ENCODE peak calls at places on chromosome 10, in eight cellular contexts. One of them, this sample, is unnamed.

GRCh38 chr10:117886766-117887165 is 160.0 kb downstream of the RAB11FIP2 start:
- DNase-seq in neural crest cell: no peak
- DNase-seq in Peyer's patch: no peak
- DNase-seq in GM10248: no peak
- DNase-seq in osteocyte: no peak
- DNase-seq in fibroblast of pulmonary artery: no peak
- DNase-seq in astrocyte of the cerebellum: no peak
- DNase-seq in sigmoid colon: no peak
- DNase-seq in this sample: no peak

GRCh38 chr10:79001082-79001885 is 67.5 kb upstream of the ZMIZ1 start:
- DNase-seq in neural crest cell: no peak
- DNase-seq in Peyer's patch: no peak
- DNase-seq in GM10248: no peak
- DNase-seq in osteocyte: no peak
- DNase-seq in fibroblast of pulmonary artery: peak; percentile 53
- DNase-seq in astrocyte of the cerebellum: no peak
- DNase-seq in sigmoid colon: no peak
- DNase-seq in this sample: no peak

GRCh38 chr10:43437141-43437860 is 390 bp downstream of the ZNF487 start:
- DNase-seq in neural crest cell: no peak
- DNase-seq in Peyer's patch: no peak
- DNase-seq in GM10248: no peak
- DNase-seq in osteocyte: no peak
- DNase-seq in fibroblast of pulmonary artery: no peak
- DNase-seq in astrocyte of the cerebellum: no peak
- DNase-seq in sigmoid colon: no peak
- DNase-seq in this sample: no peak

GRCh38 chr10:11035318-11035920 is 17.7 kb downstream of the CELF2 start:
- DNase-seq in neural crest cell: no peak
- DNase-seq in Peyer's patch: no peak
- DNase-seq in GM10248: no peak
- DNase-seq in osteocyte: no peak
- DNase-seq in fibroblast of pulmonary artery: peak; percentile 90
- DNase-seq in astrocyte of the cerebellum: peak; percentile 59
- DNase-seq in sigmoid colon: peak; percentile 81
- DNase-seq in this sample: peak; percentile 20

GRCh38 chr10:11434323-11434722 is 177.1 kb downstream of the USP6NL start:
- DNase-seq in neural crest cell: no peak
- DNase-seq in Peyer's patch: no peak
- DNase-seq in GM10248: peak; percentile 66
- DNase-seq in osteocyte: no peak
- DNase-seq in fibroblast of pulmonary artery: peak; percentile 5
- DNase-seq in astrocyte of the cerebellum: no peak
- DNase-seq in sigmoid colon: no peak
- DNase-seq in this sample: no peak

GRCh38 chr10:68231106-68231901 is 609 bp downstream of the ATOH7 start:
- DNase-seq in neural crest cell: peak; percentile 70
- DNase-seq in Peyer's patch: no peak
- DNase-seq in GM10248: peak; percentile 87
- DNase-seq in osteocyte: peak; percentile 89
- DNase-seq in fibroblast of pulmonary artery: peak; percentile 60
- DNase-seq in astrocyte of the cerebellum: no peak
- DNase-seq in sigmoid colon: peak; percentile 82
- DNase-seq in this sample: peak; percentile 21

GRCh38 chr10:36636285-36636839 is 489.0 kb upstream of the ANKRD30A start:
- DNase-seq in neural crest cell: no peak
- DNase-seq in Peyer's patch: no peak
- DNase-seq in GM10248: no peak
- DNase-seq in osteocyte: no peak
- DNase-seq in fibroblast of pulmonary artery: no peak
- DNase-seq in astrocyte of the cerebellum: no peak
- DNase-seq in sigmoid colon: no peak
- DNase-seq in this sample: no peak

GRCh38 chr10:70267161-70267933 is 16.5 kb downstream of the NPFFR1 start:
- DNase-seq in neural crest cell: no peak
- DNase-seq in Peyer's patch: no peak
- DNase-seq in GM10248: no peak
- DNase-seq in osteocyte: no peak
- DNase-seq in fibroblast of pulmonary artery: peak; percentile 87
- DNase-seq in astrocyte of the cerebellum: peak; percentile 74
- DNase-seq in sigmoid colon: no peak
- DNase-seq in this sample: peak; percentile 94

GRCh38 chr10:78774999-78775711 is 293.6 kb upstream of the ZMIZ1 start:
- DNase-seq in neural crest cell: no peak
- DNase-seq in Peyer's patch: no peak
- DNase-seq in GM10248: no peak
- DNase-seq in osteocyte: no peak
- DNase-seq in fibroblast of pulmonary artery: no peak
- DNase-seq in astrocyte of the cerebellum: peak; percentile 55
- DNase-seq in sigmoid colon: no peak
- DNase-seq in this sample: no peak

GRCh38 chr10:80421369-80422220 is 13.2 kb downstream of the PRXL2A start:
- DNase-seq in neural crest cell: no peak
- DNase-seq in Peyer's patch: no peak
- DNase-seq in GM10248: peak; percentile 55
- DNase-seq in osteocyte: no peak
- DNase-seq in fibroblast of pulmonary artery: no peak
- DNase-seq in astrocyte of the cerebellum: no peak
- DNase-seq in sigmoid colon: no peak
- DNase-seq in this sample: no peak

GRCh38 chr10:25130911-25131310 is 43.9 kb upstream of the GPR158 start:
- DNase-seq in neural crest cell: no peak
- DNase-seq in Peyer's patch: no peak
- DNase-seq in GM10248: no peak
- DNase-seq in osteocyte: no peak
- DNase-seq in fibroblast of pulmonary artery: peak; percentile 64
- DNase-seq in astrocyte of the cerebellum: no peak
- DNase-seq in sigmoid colon: no peak
- DNase-seq in this sample: no peak

GRCh38 chr10:80599424-80599847 is 61.7 kb downstream of the SH2D4B start:
- DNase-seq in neural crest cell: peak; percentile 55
- DNase-seq in Peyer's patch: no peak
- DNase-seq in GM10248: peak; percentile 76
- DNase-seq in osteocyte: no peak
- DNase-seq in fibroblast of pulmonary artery: peak; percentile 62
- DNase-seq in astrocyte of the cerebellum: no peak
- DNase-seq in sigmoid colon: peak; percentile 48
- DNase-seq in this sample: no peak

GRCh38 chr10:50991496-50992355 is 82.6 kb upstream of the PRKG1 start:
- DNase-seq in neural crest cell: no peak
- DNase-seq in Peyer's patch: no peak
- DNase-seq in GM10248: no peak
- DNase-seq in osteocyte: no peak
- DNase-seq in fibroblast of pulmonary artery: peak; percentile 68
- DNase-seq in astrocyte of the cerebellum: no peak
- DNase-seq in sigmoid colon: peak; percentile 80
- DNase-seq in this sample: no peak

GRCh38 chr10:68647928-68648327 is 73.1 kb upstream of the CCAR1 start:
- DNase-seq in neural crest cell: no peak
- DNase-seq in Peyer's patch: no peak
- DNase-seq in GM10248: no peak
- DNase-seq in osteocyte: no peak
- DNase-seq in fibroblast of pulmonary artery: peak; percentile 70
- DNase-seq in astrocyte of the cerebellum: peak; percentile 74
- DNase-seq in sigmoid colon: no peak
- DNase-seq in this sample: peak; percentile 61

GRCh38 chr10:43404675-43405221 is 4.2 kb downstream of the HNRNPF start:
- DNase-seq in neural crest cell: no peak
- DNase-seq in Peyer's patch: no peak
- DNase-seq in GM10248: no peak
- DNase-seq in osteocyte: no peak
- DNase-seq in fibroblast of pulmonary artery: no peak
- DNase-seq in astrocyte of the cerebellum: no peak
- DNase-seq in sigmoid colon: no peak
- DNase-seq in this sample: no peak

GRCh38 chr10:76197293-76197692 is 765.9 kb downstream of the LRMDA start:
- DNase-seq in neural crest cell: no peak
- DNase-seq in Peyer's patch: no peak
- DNase-seq in GM10248: no peak
- DNase-seq in osteocyte: no peak
- DNase-seq in fibroblast of pulmonary artery: no peak
- DNase-seq in astrocyte of the cerebellum: no peak
- DNase-seq in sigmoid colon: no peak
- DNase-seq in this sample: no peak

GRCh38 chr10:30433286-30433778 is 652 bp upstream of the MAP3K8 start:
- DNase-seq in neural crest cell: peak; percentile 65
- DNase-seq in Peyer's patch: peak; percentile 69
- DNase-seq in GM10248: no peak
- DNase-seq in osteocyte: peak; percentile 89
- DNase-seq in fibroblast of pulmonary artery: peak; percentile 86
- DNase-seq in astrocyte of the cerebellum: no peak
- DNase-seq in sigmoid colon: peak; percentile 92
- DNase-seq in this sample: no peak

GRCh38 chr10:118955531-118956252 is 73.8 kb upstream of the NANOS1 start:
- DNase-seq in neural crest cell: no peak
- DNase-seq in Peyer's patch: no peak
- DNase-seq in GM10248: no peak
- DNase-seq in osteocyte: peak; percentile 23
- DNase-seq in fibroblast of pulmonary artery: no peak
- DNase-seq in astrocyte of the cerebellum: no peak
- DNase-seq in sigmoid colon: no peak
- DNase-seq in this sample: no peak
- TF ChIP-seq CTCF in neural crest cell: no peak
- TF ChIP-seq CTCF in Peyer's patch: no peak
- TF ChIP-seq CTCF in GM10248: no peak
- TF ChIP-seq CTCF in osteocyte: no peak
- TF ChIP-seq CTCF in fibroblast of pulmonary artery: no peak
- TF ChIP-seq CTCF in astrocyte of the cerebellum: no peak
- TF ChIP-seq CTCF in sigmoid colon: no peak
- TF ChIP-seq CTCF in this sample: no peak

DNA sequence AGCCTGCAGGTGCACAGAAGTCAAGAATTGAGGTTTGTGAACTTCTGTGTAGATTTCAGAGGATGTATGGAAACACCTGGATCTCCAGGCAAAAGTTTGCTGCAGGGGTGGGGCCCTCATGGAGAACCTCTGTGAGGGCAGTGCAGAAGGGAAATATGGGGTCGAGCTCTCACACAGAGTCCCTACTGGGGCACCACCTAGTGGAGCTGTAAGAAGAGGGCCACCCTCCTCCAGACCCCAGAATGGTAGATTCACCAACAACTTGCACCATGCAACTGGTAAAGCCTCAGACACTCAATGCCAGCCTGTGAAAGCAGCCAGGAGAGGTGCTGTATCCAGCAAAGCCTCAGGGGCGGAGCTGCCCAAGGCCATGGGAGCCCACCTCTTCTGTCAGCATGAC is 205.8 kb downstream of the CCSER2 start:
- DNase-seq in neural crest cell: no peak
- DNase-seq in Peyer's patch: no peak
- DNase-seq in GM10248: no peak
- DNase-seq in osteocyte: no peak
- DNase-seq in fibroblast of pulmonary artery: no peak
- DNase-seq in astrocyte of the cerebellum: no peak
- DNase-seq in sigmoid colon: no peak
- DNase-seq in this sample: no peak
- TF ChIP-seq CTCF in neural crest cell: no peak
- TF ChIP-seq CTCF in Peyer's patch: no peak
- TF ChIP-seq CTCF in GM10248: peak; percentile 34
- TF ChIP-seq CTCF in osteocyte: peak; percentile 8
- TF ChIP-seq CTCF in fibroblast of pulmonary artery: peak; percentile 23
- TF ChIP-seq CTCF in astrocyte of the cerebellum: no peak
- TF ChIP-seq CTCF in sigmoid colon: no peak
- TF ChIP-seq CTCF in this sample: no peak

DNA sequence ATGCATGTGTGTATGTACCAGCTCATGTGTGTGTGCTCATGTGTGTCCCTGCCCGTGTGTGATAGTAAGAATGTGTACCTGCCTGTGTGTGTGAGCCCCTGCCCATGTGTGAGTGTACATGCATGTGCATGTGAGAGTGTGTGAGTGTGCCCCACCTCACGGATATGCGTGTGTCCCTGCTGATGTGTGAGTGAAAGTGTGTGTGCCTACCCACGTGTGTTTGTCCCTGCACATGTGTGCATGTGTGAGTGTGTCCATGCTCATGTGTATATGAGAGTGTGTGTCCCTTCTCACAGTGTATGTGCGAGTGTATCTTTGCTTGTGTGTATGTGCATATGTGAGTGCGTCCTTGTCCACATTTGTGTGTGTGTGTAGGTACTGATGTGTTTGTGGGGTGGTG is 69.6 kb downstream of the CDH23 start:
- DNase-seq in neural crest cell: no peak
- DNase-seq in Peyer's patch: no peak
- DNase-seq in GM10248: no peak
- DNase-seq in osteocyte: no peak
- DNase-seq in fibroblast of pulmonary artery: no peak
- DNase-seq in astrocyte of the cerebellum: no peak
- DNase-seq in sigmoid colon: no peak
- DNase-seq in this sample: no peak
- TF ChIP-seq CTCF in neural crest cell: no peak
- TF ChIP-seq CTCF in Peyer's patch: no peak
- TF ChIP-seq CTCF in GM10248: no peak
- TF ChIP-seq CTCF in osteocyte: no peak
- TF ChIP-seq CTCF in fibroblast of pulmonary artery: no peak
- TF ChIP-seq CTCF in astrocyte of the cerebellum: no peak
- TF ChIP-seq CTCF in sigmoid colon: no peak
- TF ChIP-seq CTCF in this sample: no peak

GRCh38 chr10:102837230-102837721 is at the start of gene CYP17A1:
- DNase-seq in neural crest cell: no peak
- DNase-seq in Peyer's patch: no peak
- DNase-seq in GM10248: no peak
- DNase-seq in osteocyte: no peak
- DNase-seq in fibroblast of pulmonary artery: peak; percentile 57
- DNase-seq in astrocyte of the cerebellum: no peak
- DNase-seq in sigmoid colon: no peak
- DNase-seq in this sample: no peak

GRCh38 chr10:102832248-102832647 is 5.0 kb downstream of the CYP17A1 start:
- DNase-seq in neural crest cell: no peak
- DNase-seq in Peyer's patch: no peak
- DNase-seq in GM10248: no peak
- DNase-seq in osteocyte: no peak
- DNase-seq in fibroblast of pulmonary artery: no peak
- DNase-seq in astrocyte of the cerebellum: no peak
- DNase-seq in sigmoid colon: no peak
- DNase-seq in this sample: no peak

GRCh38 chr10:102832987-102833386 is 4.2 kb downstream of the CYP17A1 start:
- DNase-seq in neural crest cell: no peak
- DNase-seq in Peyer's patch: no peak
- DNase-seq in GM10248: no peak
- DNase-seq in osteocyte: no peak
- DNase-seq in fibroblast of pulmonary artery: no peak
- DNase-seq in astrocyte of the cerebellum: no peak
- DNase-seq in sigmoid colon: no peak
- DNase-seq in this sample: no peak

GRCh38 chr10:102834143-102834542 is 3.1 kb downstream of the CYP17A1 start:
- DNase-seq in neural crest cell: no peak
- DNase-seq in Peyer's patch: no peak
- DNase-seq in GM10248: no peak
- DNase-seq in osteocyte: no peak
- DNase-seq in fibroblast of pulmonary artery: no peak
- DNase-seq in astrocyte of the cerebellum: no peak
- DNase-seq in sigmoid colon: no peak
- DNase-seq in this sample: no peak

DNA sequence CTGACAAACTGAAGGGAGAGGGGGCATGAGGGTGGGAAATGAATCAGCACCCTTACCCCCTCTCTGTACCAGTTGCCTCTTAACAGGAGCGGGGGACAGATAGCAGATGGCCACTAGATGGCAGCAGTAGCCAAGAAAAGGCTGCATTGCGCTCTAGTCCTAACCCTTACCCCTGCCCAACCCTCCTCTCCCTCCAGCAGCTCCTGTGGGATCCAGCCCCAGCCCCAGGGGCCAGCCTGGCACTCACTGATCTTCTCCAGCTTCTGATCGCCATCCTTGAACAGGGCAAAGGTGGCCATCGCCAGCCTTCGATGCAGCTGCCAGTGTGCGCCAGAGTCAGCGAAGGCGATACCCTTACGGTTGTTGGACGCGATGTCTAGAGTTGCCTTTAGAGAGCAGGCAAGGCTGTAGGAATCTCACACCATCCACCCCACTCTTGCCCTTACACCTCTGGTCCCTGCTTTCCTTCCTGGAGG is 2.2 kb downstream of the CYP17A1 start:
- DNase-seq in neural crest cell: peak; percentile 82
- DNase-seq in Peyer's patch: peak; percentile 62
- DNase-seq in GM10248: peak; percentile 83
- DNase-seq in osteocyte: peak; percentile 90
- DNase-seq in fibroblast of pulmonary artery: peak; percentile 83
- DNase-seq in astrocyte of the cerebellum: peak; percentile 53
- DNase-seq in sigmoid colon: peak; percentile 89
- DNase-seq in this sample: peak; percentile 56
- TF ChIP-seq CTCF in neural crest cell: peak; percentile 95
- TF ChIP-seq CTCF in Peyer's patch: peak; percentile 87
- TF ChIP-seq CTCF in GM10248: peak; percentile 93
- TF ChIP-seq CTCF in osteocyte: peak; percentile 96
- TF ChIP-seq CTCF in fibroblast of pulmonary artery: peak; percentile 84
- TF ChIP-seq CTCF in astrocyte of the cerebellum: peak; percentile 87
- TF ChIP-seq CTCF in sigmoid colon: peak; percentile 66
- TF ChIP-seq CTCF in this sample: peak; percentile 86